ENCODE peak calls at places on chromosomes 1 and 21, in four cellular contexts. One of them, this sample, is unnamed.
A peak's percentile ranks its signal among the peaks of the same experiment; 100 is the strongest.

GRCh38 chr21:42524341-42525227 is 10.9 kb downstream of the SLC37A1 start:
- DNase-seq in AG10803: peak; percentile 54
- DNase-seq in astrocyte of the spinal cord: peak; percentile 76
- DNase-seq in fibroblast of mammary gland: peak; percentile 52
- DNase-seq in this sample: no peak

GRCh38 chr1:92480200-92480812 is 6.4 kb downstream of the GFI1 start:
- DNase-seq in AG10803: no peak
- DNase-seq in astrocyte of the spinal cord: no peak
- DNase-seq in fibroblast of mammary gland: no peak
- DNase-seq in this sample: no peak

GRCh38 chr1:173666646-173667045 is 3.0 kb downstream of the ANKRD45 start:
- DNase-seq in AG10803: no peak
- DNase-seq in astrocyte of the spinal cord: no peak
- DNase-seq in fibroblast of mammary gland: peak; percentile 63
- DNase-seq in this sample: no peak

GRCh38 chr1:109493227-109493626 is 667 bp upstream of the CYB561D1 start:
- DNase-seq in AG10803: no peak
- DNase-seq in astrocyte of the spinal cord: no peak
- DNase-seq in fibroblast of mammary gland: peak; percentile 8
- DNase-seq in this sample: no peak

GRCh38 chr1:234844479-234845031 is 234.6 kb upstream of the IRF2BP2 start:
- DNase-seq in AG10803: peak; percentile 23
- DNase-seq in astrocyte of the spinal cord: peak; percentile 26
- DNase-seq in fibroblast of mammary gland: no peak
- DNase-seq in this sample: no peak

GRCh38 chr1:217431395-217431794 is 199.5 kb downstream of the GPATCH2 start:
- DNase-seq in AG10803: no peak
- DNase-seq in astrocyte of the spinal cord: no peak
- DNase-seq in fibroblast of mammary gland: no peak
- DNase-seq in this sample: no peak

GRCh38 chr21:30337644-30338170 is at the start of gene KRTAP27-1:
- DNase-seq in AG10803: no peak
- DNase-seq in astrocyte of the spinal cord: no peak
- DNase-seq in fibroblast of mammary gland: no peak
- DNase-seq in this sample: no peak

GRCh38 chr1:173423326-173423725 is 53.8 kb upstream of the PRDX6 start:
- DNase-seq in AG10803: no peak
- DNase-seq in astrocyte of the spinal cord: no peak
- DNase-seq in fibroblast of mammary gland: no peak
- DNase-seq in this sample: no peak

GRCh38 chr1:51288578-51288977 is 41.8 kb downstream of the TTC39A start:
- DNase-seq in AG10803: no peak
- DNase-seq in astrocyte of the spinal cord: no peak
- DNase-seq in fibroblast of mammary gland: no peak
- DNase-seq in this sample: no peak

GRCh38 chr1:205580140-205580922 is 51.5 kb downstream of the ELK4 start:
- DNase-seq in AG10803: no peak
- DNase-seq in astrocyte of the spinal cord: no peak
- DNase-seq in fibroblast of mammary gland: no peak
- DNase-seq in this sample: no peak

GRCh38 chr1:1629430-1630190 is 2.4 kb upstream of the MMP23B start:
- DNase-seq in AG10803: no peak
- DNase-seq in astrocyte of the spinal cord: no peak
- DNase-seq in fibroblast of mammary gland: no peak
- DNase-seq in this sample: no peak

GRCh38 chr1:1630965-1631792 is 794 bp upstream of the MMP23B start:
- DNase-seq in AG10803: peak; percentile 17
- DNase-seq in astrocyte of the spinal cord: no peak
- DNase-seq in fibroblast of mammary gland: peak; percentile 14
- DNase-seq in this sample: no peak

GRCh38 chr1:1631793-1632420 is at the start of gene MMP23B:
- DNase-seq in AG10803: no peak
- DNase-seq in astrocyte of the spinal cord: no peak
- DNase-seq in fibroblast of mammary gland: no peak
- DNase-seq in this sample: no peak

GRCh38 chr1:1628656-1629429 is 3.1 kb upstream of the MMP23B start:
- DNase-seq in AG10803: no peak
- DNase-seq in astrocyte of the spinal cord: no peak
- DNase-seq in fibroblast of mammary gland: no peak
- DNase-seq in this sample: no peak

DNA sequence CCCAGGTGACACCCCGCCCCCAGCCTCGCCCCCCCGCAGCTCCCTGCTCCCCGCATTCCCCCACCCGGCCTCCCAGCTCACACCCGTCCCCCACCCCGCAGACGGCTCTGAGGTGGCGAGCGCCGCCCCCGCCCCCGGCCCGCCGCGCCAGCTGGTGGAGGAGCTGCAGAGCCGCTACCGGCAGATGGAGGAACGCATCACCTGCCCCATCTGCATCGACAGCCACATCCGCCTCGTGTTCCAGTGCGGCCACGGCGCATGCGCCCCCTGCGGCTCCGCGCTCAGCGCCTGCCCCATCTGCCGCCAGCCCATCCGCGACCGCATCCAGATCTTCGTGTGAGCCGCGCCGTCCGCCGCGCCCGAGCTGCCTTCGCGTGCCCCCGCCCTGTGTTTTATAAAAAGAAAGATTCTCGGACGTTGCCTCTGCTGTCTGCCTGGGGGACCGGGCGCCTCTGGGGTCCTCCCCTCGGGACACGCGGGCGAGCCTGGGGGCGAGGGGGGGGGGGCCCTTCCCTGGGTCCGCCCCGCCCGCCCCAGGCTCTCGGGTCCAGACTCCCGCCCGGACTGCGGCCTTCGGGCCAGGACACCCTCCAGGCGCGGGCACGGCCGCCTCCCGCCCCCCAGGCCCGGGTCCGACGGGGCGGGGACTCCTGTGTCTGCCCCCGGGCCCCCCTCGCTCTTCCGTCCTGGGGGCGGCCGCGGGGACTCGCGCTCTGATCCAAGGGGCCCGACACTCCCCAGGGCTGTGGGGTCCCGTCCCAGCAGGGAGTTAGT is 1.6 kb upstream of the MMP23B start:
- DNase-seq in AG10803: peak; percentile 43
- DNase-seq in astrocyte of the spinal cord: peak; percentile 50
- DNase-seq in fibroblast of mammary gland: peak; percentile 66
- DNase-seq in this sample: no peak
- H3K4me3 ChIP-seq in AG10803: no peak overlapping the region
- H3K4me3 ChIP-seq in astrocyte of the spinal cord: no peak overlapping the region
- H3K4me3 ChIP-seq in fibroblast of mammary gland: no peak overlapping the region
- H3K4me3 ChIP-seq in this sample: no peak overlapping the region

GRCh38 chr1:154752273-154753030 is 117.6 kb downstream of the KCNN3 start:
- DNase-seq in AG10803: no peak
- DNase-seq in astrocyte of the spinal cord: no peak
- DNase-seq in fibroblast of mammary gland: no peak
- DNase-seq in this sample: no peak
- TF ChIP-seq CTCF in AG10803: no peak
- TF ChIP-seq CTCF in astrocyte of the spinal cord: no peak
- TF ChIP-seq CTCF in fibroblast of mammary gland: no peak
- TF ChIP-seq CTCF in this sample: no peak

GRCh38 chr1:16960560-16961296 is 19.7 kb downstream of the MFAP2 start:
- DNase-seq in AG10803: peak; percentile 80
- DNase-seq in astrocyte of the spinal cord: peak; percentile 69
- DNase-seq in fibroblast of mammary gland: peak; percentile 73
- DNase-seq in this sample: no peak

GRCh38 chr1:16958475-16958874 is 21.9 kb downstream of the MFAP2 start:
- DNase-seq in AG10803: no peak
- DNase-seq in astrocyte of the spinal cord: no peak
- DNase-seq in fibroblast of mammary gland: no peak
- DNase-seq in this sample: no peak

GRCh38 chr1:16956775-16957174 is 23.6 kb downstream of the MFAP2 start:
- DNase-seq in AG10803: no peak
- DNase-seq in astrocyte of the spinal cord: no peak
- DNase-seq in fibroblast of mammary gland: no peak
- DNase-seq in this sample: no peak

GRCh38 chr1:16965486-16966067 is 14.8 kb downstream of the MFAP2 start:
- DNase-seq in AG10803: no peak
- DNase-seq in astrocyte of the spinal cord: no peak
- DNase-seq in fibroblast of mammary gland: no peak
- DNase-seq in this sample: no peak

GRCh38 chr1:16961297-16962124 is 18.9 kb downstream of the MFAP2 start:
- DNase-seq in AG10803: no peak
- DNase-seq in astrocyte of the spinal cord: no peak
- DNase-seq in fibroblast of mammary gland: no peak
- DNase-seq in this sample: no peak
- H3K4me3 ChIP-seq in AG10803: peak overlapping the region; percentile 56
- H3K4me3 ChIP-seq in astrocyte of the spinal cord: peak overlapping the region; percentile 34
- H3K4me3 ChIP-seq in fibroblast of mammary gland: peak overlapping the region; percentile 15
- H3K4me3 ChIP-seq in this sample: peak overlapping the region; percentile 26

GRCh38 chr1:66925558-66925910 is 744 bp downstream of the MIER1 start:
- DNase-seq in AG10803: no peak
- DNase-seq in astrocyte of the spinal cord: no peak
- DNase-seq in fibroblast of mammary gland: no peak
- DNase-seq in this sample: no peak
- TF ChIP-seq CTCF in AG10803: no peak
- TF ChIP-seq CTCF in astrocyte of the spinal cord: no peak
- TF ChIP-seq CTCF in fibroblast of mammary gland: no peak
- TF ChIP-seq CTCF in this sample: no peak

GRCh38 chr1:225995919-225996864 is 3.0 kb downstream of the SDE2 start:
- DNase-seq in AG10803: no peak
- DNase-seq in astrocyte of the spinal cord: no peak
- DNase-seq in fibroblast of mammary gland: no peak
- DNase-seq in this sample: no peak
- H3K4me3 ChIP-seq in AG10803: no peak overlapping the region
- H3K4me3 ChIP-seq in astrocyte of the spinal cord: no peak overlapping the region
- H3K4me3 ChIP-seq in fibroblast of mammary gland: no peak overlapping the region
- H3K4me3 ChIP-seq in this sample: no peak overlapping the region

DNA sequence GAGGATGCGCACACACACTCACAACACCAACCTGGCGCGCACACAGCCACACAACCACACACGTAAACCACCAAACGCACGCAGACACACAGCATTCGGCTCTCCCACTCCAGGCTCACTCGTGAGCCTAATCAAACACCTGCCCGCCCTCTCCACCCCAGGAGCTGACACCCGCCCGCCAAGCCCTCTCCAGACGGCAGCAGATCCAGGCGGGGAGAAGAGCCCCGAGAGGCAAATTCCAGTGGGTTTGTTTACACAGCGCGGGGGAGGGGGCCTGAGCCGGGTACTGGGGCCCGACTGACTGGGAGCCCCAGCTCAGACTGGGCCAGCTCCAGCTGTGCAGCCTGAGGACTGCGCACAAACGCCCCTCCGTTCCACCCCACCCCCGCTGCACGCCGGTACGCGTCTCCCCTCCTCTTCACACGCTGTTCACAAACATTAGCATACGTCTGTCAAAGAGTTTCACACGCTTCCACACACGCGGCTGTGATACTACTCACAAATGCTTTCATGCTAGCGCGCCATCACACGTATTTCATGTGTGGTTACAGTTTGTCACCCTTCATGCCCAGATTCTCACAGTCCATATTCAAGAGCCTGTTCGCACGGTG is 1.1 kb upstream of the EFNA1 start:
- DNase-seq in AG10803: peak; percentile 14
- DNase-seq in astrocyte of the spinal cord: peak; percentile 28
- DNase-seq in fibroblast of mammary gland: no peak
- DNase-seq in this sample: no peak
- TF ChIP-seq CTCF in AG10803: no peak
- TF ChIP-seq CTCF in astrocyte of the spinal cord: no peak
- TF ChIP-seq CTCF in fibroblast of mammary gland: no peak
- TF ChIP-seq CTCF in this sample: no peak

DNA sequence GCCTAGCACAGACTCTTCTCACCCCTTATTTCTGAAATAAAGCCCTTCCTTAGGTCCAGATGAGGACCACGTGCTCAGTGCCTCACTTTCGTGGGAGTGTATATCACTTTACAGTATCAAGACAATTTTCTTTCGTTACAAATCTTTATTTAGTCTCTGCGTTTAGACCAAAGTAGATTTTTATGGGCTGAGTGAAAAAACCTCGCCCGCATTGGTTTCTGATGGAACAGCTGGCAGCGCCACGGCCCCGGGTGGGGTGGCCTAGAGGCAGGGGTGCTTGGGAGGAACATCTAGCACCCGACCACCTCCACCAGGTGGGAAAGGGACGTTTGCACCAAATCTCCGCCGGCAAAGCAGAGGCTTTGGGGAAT is 7.6 kb downstream of the SIM2 start:
- DNase-seq in AG10803: no peak
- DNase-seq in astrocyte of the spinal cord: no peak
- DNase-seq in fibroblast of mammary gland: no peak
- DNase-seq in this sample: no peak
- H3K4me3 ChIP-seq in AG10803: no peak overlapping the region
- H3K4me3 ChIP-seq in astrocyte of the spinal cord: no peak overlapping the region
- H3K4me3 ChIP-seq in fibroblast of mammary gland: no peak overlapping the region
- H3K4me3 ChIP-seq in this sample: no peak overlapping the region

DNA sequence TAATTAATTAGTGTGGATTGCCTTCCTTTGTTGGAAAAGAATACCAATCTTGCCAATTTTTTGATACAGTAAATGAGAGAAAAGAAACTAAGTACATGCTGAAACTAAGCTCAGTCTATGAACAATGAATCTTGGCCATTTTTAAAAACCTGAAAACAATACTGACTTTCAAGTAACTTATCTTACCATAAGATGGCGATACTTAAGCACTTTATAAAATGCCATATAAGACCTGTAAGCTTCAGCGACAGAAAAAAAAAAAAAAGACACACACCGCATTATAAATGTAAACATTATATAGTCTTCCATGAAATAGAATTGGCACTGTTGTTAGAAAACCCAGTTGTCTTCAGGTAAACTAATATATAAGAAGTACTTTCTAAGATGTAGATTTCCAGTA is 3.0 kb downstream of the OLFM3 start:
- DNase-seq in AG10803: no peak
- DNase-seq in astrocyte of the spinal cord: no peak
- DNase-seq in fibroblast of mammary gland: peak; percentile 0
- DNase-seq in this sample: no peak
- TF ChIP-seq CTCF in AG10803: no peak
- TF ChIP-seq CTCF in astrocyte of the spinal cord: no peak
- TF ChIP-seq CTCF in fibroblast of mammary gland: no peak
- TF ChIP-seq CTCF in this sample: no peak